ENCODE peak calls at places on chromosomes 6 and 20, in seven cellular contexts. One of them, this sample, is unnamed. For H3K27me3 and H3K36me3, the result is how much of the 10 kb centered on the place peaks cover.

GRCh38 chr20:50460608-50461268 is 49.4 kb upstream of the PTPN1 start:
- DNase-seq in cardiac muscle cell: peak
- DNase-seq in HCT116: peak
- DNase-seq in upper lobe of right lung: peak
- DNase-seq in keratinocyte: no peak
- DNase-seq in esophagus muscularis mucosa: peak
- DNase-seq in adrenal gland: peak
- DNase-seq in this sample: peak

GRCh38 chr6:155324172-155324571 is 9.9 kb upstream of the TFB1M start:
- DNase-seq in cardiac muscle cell: no peak
- DNase-seq in HCT116: no peak
- DNase-seq in upper lobe of right lung: no peak
- DNase-seq in keratinocyte: no peak
- DNase-seq in esophagus muscularis mucosa: no peak
- DNase-seq in adrenal gland: no peak
- DNase-seq in this sample: no peak

GRCh38 chr6:31294056-31294455 is 22.2 kb upstream of the HLA-C start:
- DNase-seq in cardiac muscle cell: no peak
- DNase-seq in HCT116: no peak
- DNase-seq in upper lobe of right lung: no peak
- DNase-seq in keratinocyte: no peak
- DNase-seq in esophagus muscularis mucosa: no peak
- DNase-seq in adrenal gland: no peak
- DNase-seq in this sample: no peak

GRCh38 chr6:40973304-40973703 is 65.7 kb downstream of the UNC5CL start:
- DNase-seq in cardiac muscle cell: no peak
- DNase-seq in HCT116: no peak
- DNase-seq in upper lobe of right lung: no peak
- DNase-seq in keratinocyte: no peak
- DNase-seq in esophagus muscularis mucosa: no peak
- DNase-seq in adrenal gland: no peak
- DNase-seq in this sample: no peak

GRCh38 chr6:89067796-89068195 is 12.8 kb upstream of the PNRC1 start:
- DNase-seq in cardiac muscle cell: no peak
- DNase-seq in HCT116: no peak
- DNase-seq in upper lobe of right lung: no peak
- DNase-seq in keratinocyte: no peak
- DNase-seq in esophagus muscularis mucosa: no peak
- DNase-seq in adrenal gland: no peak
- DNase-seq in this sample: no peak

GRCh38 chr20:25308671-25309394 is 60.9 kb downstream of the PYGB start:
- DNase-seq in cardiac muscle cell: peak
- DNase-seq in HCT116: peak
- DNase-seq in upper lobe of right lung: peak
- DNase-seq in keratinocyte: no peak
- DNase-seq in esophagus muscularis mucosa: no peak
- DNase-seq in adrenal gland: no peak
- DNase-seq in this sample: no peak

GRCh38 chr20:44785768-44786167 is 24.6 kb downstream of the RIMS4 start:
- DNase-seq in cardiac muscle cell: peak
- DNase-seq in HCT116: no peak
- DNase-seq in upper lobe of right lung: no peak
- DNase-seq in keratinocyte: no peak
- DNase-seq in esophagus muscularis mucosa: no peak
- DNase-seq in adrenal gland: no peak
- DNase-seq in this sample: peak

GRCh38 chr6:2971420-2972218 is at the start of gene SERPINB6:
- DNase-seq in cardiac muscle cell: peak
- DNase-seq in HCT116: no peak
- DNase-seq in upper lobe of right lung: peak
- DNase-seq in keratinocyte: no peak
- DNase-seq in esophagus muscularis mucosa: peak
- DNase-seq in adrenal gland: peak
- DNase-seq in this sample: peak

GRCh38 chr6:7727150-7727950 is 1.5 kb downstream of the BMP6 start:
- DNase-seq in cardiac muscle cell: peak
- DNase-seq in HCT116: no peak
- DNase-seq in upper lobe of right lung: no peak
- DNase-seq in keratinocyte: no peak
- DNase-seq in esophagus muscularis mucosa: peak
- DNase-seq in adrenal gland: no peak
- DNase-seq in this sample: peak

GRCh38 chr6:39685486-39685826 is 39.8 kb downstream of the KIF6 start:
- DNase-seq in cardiac muscle cell: no peak
- DNase-seq in HCT116: no peak
- DNase-seq in upper lobe of right lung: no peak
- DNase-seq in keratinocyte: no peak
- DNase-seq in esophagus muscularis mucosa: no peak
- DNase-seq in adrenal gland: no peak
- DNase-seq in this sample: no peak
- H3K4me3 ChIP-seq in cardiac muscle cell: no peak
- H3K4me3 ChIP-seq in HCT116: no peak
- H3K4me3 ChIP-seq in upper lobe of right lung: no peak
- H3K4me3 ChIP-seq in keratinocyte: no peak
- H3K4me3 ChIP-seq in esophagus muscularis mucosa: no peak
- H3K4me3 ChIP-seq in adrenal gland: no peak
- H3K4me3 ChIP-seq in this sample: no peak

GRCh38 chr6:43248791-43249190 is 5.5 kb downstream of the TTBK1 start:
- DNase-seq in cardiac muscle cell: no peak
- DNase-seq in HCT116: no peak
- DNase-seq in upper lobe of right lung: no peak
- DNase-seq in keratinocyte: no peak
- DNase-seq in esophagus muscularis mucosa: no peak
- DNase-seq in adrenal gland: no peak
- DNase-seq in this sample: no peak

GRCh38 chr6:43253401-43253800 is 10.1 kb downstream of the TTBK1 start:
- DNase-seq in cardiac muscle cell: no peak
- DNase-seq in HCT116: no peak
- DNase-seq in upper lobe of right lung: no peak
- DNase-seq in keratinocyte: no peak
- DNase-seq in esophagus muscularis mucosa: no peak
- DNase-seq in adrenal gland: no peak
- DNase-seq in this sample: peak

GRCh38 chr6:43254138-43254817 is 11.0 kb downstream of the TTBK1 start:
- DNase-seq in cardiac muscle cell: no peak
- DNase-seq in HCT116: no peak
- DNase-seq in upper lobe of right lung: no peak
- DNase-seq in keratinocyte: no peak
- DNase-seq in esophagus muscularis mucosa: no peak
- DNase-seq in adrenal gland: no peak
- DNase-seq in this sample: no peak

GRCh38 chr6:43248107-43248506 is 4.8 kb downstream of the TTBK1 start:
- DNase-seq in cardiac muscle cell: no peak
- DNase-seq in HCT116: no peak
- DNase-seq in upper lobe of right lung: no peak
- DNase-seq in keratinocyte: no peak
- DNase-seq in esophagus muscularis mucosa: no peak
- DNase-seq in adrenal gland: no peak
- DNase-seq in this sample: no peak

GRCh38 chr6:43250992-43251373 is 7.7 kb downstream of the TTBK1 start:
- DNase-seq in cardiac muscle cell: no peak
- DNase-seq in HCT116: no peak
- DNase-seq in upper lobe of right lung: no peak
- DNase-seq in keratinocyte: no peak
- DNase-seq in esophagus muscularis mucosa: no peak
- DNase-seq in adrenal gland: no peak
- DNase-seq in this sample: no peak
- H3K27me3 ChIP-seq in cardiac muscle cell: under half
- H3K27me3 ChIP-seq in HCT116: under half
- H3K27me3 ChIP-seq in upper lobe of right lung: under half
- H3K27me3 ChIP-seq in keratinocyte: half or more
- H3K27me3 ChIP-seq in esophagus muscularis mucosa: half or more
- H3K27me3 ChIP-seq in adrenal gland: under half
- H3K27me3 ChIP-seq in this sample: under half

DNA sequence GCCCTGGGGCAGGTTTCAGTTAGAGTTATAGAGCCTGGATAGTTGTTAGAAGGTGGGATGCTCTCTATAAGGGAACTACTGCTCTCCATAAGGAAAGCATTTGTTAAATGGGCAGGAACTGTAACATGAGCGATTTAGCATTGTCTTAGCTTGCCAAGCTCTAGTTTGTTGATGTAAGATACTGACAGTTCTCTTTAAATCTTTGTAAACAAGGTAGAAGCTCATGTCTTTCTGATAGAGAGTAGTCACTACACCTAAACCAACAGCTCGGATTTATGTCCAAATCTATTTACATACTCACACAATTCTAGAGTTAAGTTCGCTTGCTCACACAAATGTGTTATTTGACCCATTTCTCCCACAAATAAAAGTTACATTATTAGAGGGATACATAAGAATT is 87.3 kb downstream of the PLCB1 start:
- DNase-seq in cardiac muscle cell: no peak
- DNase-seq in HCT116: no peak
- DNase-seq in upper lobe of right lung: no peak
- DNase-seq in keratinocyte: no peak
- DNase-seq in esophagus muscularis mucosa: no peak
- DNase-seq in adrenal gland: no peak
- DNase-seq in this sample: no peak
- H3K36me3 ChIP-seq in cardiac muscle cell: under half
- H3K36me3 ChIP-seq in HCT116: under half
- H3K36me3 ChIP-seq in upper lobe of right lung: under half
- H3K36me3 ChIP-seq in keratinocyte: under half
- H3K36me3 ChIP-seq in esophagus muscularis mucosa: under half
- H3K36me3 ChIP-seq in adrenal gland: under half
- H3K36me3 ChIP-seq in this sample: under half

GRCh38 chr6:36676142-36677058 is 2.1 kb upstream of the CDKN1A start:
- DNase-seq in cardiac muscle cell: no peak
- DNase-seq in HCT116: no peak
- DNase-seq in upper lobe of right lung: no peak
- DNase-seq in keratinocyte: no peak
- DNase-seq in esophagus muscularis mucosa: no peak
- DNase-seq in adrenal gland: no peak
- DNase-seq in this sample: no peak
- H3K4me3 ChIP-seq in cardiac muscle cell: no peak
- H3K4me3 ChIP-seq in HCT116: no peak
- H3K4me3 ChIP-seq in upper lobe of right lung: peak
- H3K4me3 ChIP-seq in keratinocyte: peak
- H3K4me3 ChIP-seq in esophagus muscularis mucosa: peak
- H3K4me3 ChIP-seq in adrenal gland: no peak
- H3K4me3 ChIP-seq in this sample: no peak

GRCh38 chr6:166289181-166290061 is 18.8 kb downstream of the PRR18 start:
- DNase-seq in cardiac muscle cell: no peak
- DNase-seq in HCT116: no peak
- DNase-seq in upper lobe of right lung: no peak
- DNase-seq in keratinocyte: no peak
- DNase-seq in esophagus muscularis mucosa: no peak
- DNase-seq in adrenal gland: no peak
- DNase-seq in this sample: no peak
- H3K27me3 ChIP-seq in cardiac muscle cell: under half
- H3K27me3 ChIP-seq in HCT116: under half
- H3K27me3 ChIP-seq in upper lobe of right lung: under half
- H3K27me3 ChIP-seq in keratinocyte: under half
- H3K27me3 ChIP-seq in esophagus muscularis mucosa: under half
- H3K27me3 ChIP-seq in adrenal gland: under half
- H3K27me3 ChIP-seq in this sample: under half

GRCh38 chr6:106107043-106107613 is 21.0 kb downstream of the PRDM1 start:
- DNase-seq in cardiac muscle cell: no peak
- DNase-seq in HCT116: no peak
- DNase-seq in upper lobe of right lung: no peak
- DNase-seq in keratinocyte: no peak
- DNase-seq in esophagus muscularis mucosa: peak
- DNase-seq in adrenal gland: no peak
- DNase-seq in this sample: no peak
- H3K36me3 ChIP-seq in cardiac muscle cell: under half
- H3K36me3 ChIP-seq in HCT116: under half
- H3K36me3 ChIP-seq in upper lobe of right lung: under half
- H3K36me3 ChIP-seq in keratinocyte: under half
- H3K36me3 ChIP-seq in esophagus muscularis mucosa: under half
- H3K36me3 ChIP-seq in adrenal gland: under half
- H3K36me3 ChIP-seq in this sample: under half

This sample was measured in H7.